ENCODE peak calls at places on chromosomes 5 and 9, in four cellular contexts. F is NCI-H146; D is stimulated activated CD8-positive, alpha-beta memory T cell treated with anti-CD3 and anti-CD28 coated beads, Interleukin-15, amount 100 ng/mL, for 48 hours; Z is GM13976. R is an unnamed sample.

GRCh38 chr5:146533882-146534281 is 17.9 kb upstream of the GPR151 start:
- DNase-seq in Z (no peak), D (no peak), F (no peak), R (no peak)

GRCh38 chr5:140595538-140595937 is 30.9 kb downstream of the SLC35A4 start:
- DNase-seq in D (no peak), F (no peak), Z (no peak), R (no peak)

GRCh38 chr5:106875591-106876297 is 795.0 kb downstream of the EFNA5 start:
- DNase-seq in Z (peak; percentile 26), F (no peak), D (no peak), R (no peak)

GRCh38 chr5:149586708-149587318 is 5.5 kb downstream of the ARHGEF37 start:
- DNase-seq in D (no peak), F (no peak), Z (no peak), R (no peak)

GRCh38 chr9:110996436-110997224 is 41.6 kb downstream of the LPAR1 start:
- DNase-seq in F (no peak), D (no peak), Z (no peak), R (no peak)

GRCh38 chr5:59301727-59302126 is 591.8 kb downstream of the PDE4D start:
- DNase-seq in Z (no peak), D (no peak), F (no peak), R (no peak)

GRCh38 chr9:132008184-132008781 is 71.4 kb downstream of the MED27 start:
- DNase-seq in F (no peak), D (no peak), Z (no peak), R (no peak)

GRCh38 chr9:16611969-16612368 is 258.5 kb downstream of the BNC2 start:
- DNase-seq in D (no peak), Z (no peak), F (no peak), R (no peak)

GRCh38 chr5:172832383-172833315 is 1.4 kb upstream of the ERGIC1 start:
- DNase-seq in D (no peak), F (no peak), Z (no peak), R (no peak)

GRCh38 chr5:82813951-82814350 is 263.2 kb downstream of the TMEM167A start:
- DNase-seq in Z (no peak), F (no peak), D (no peak), R (no peak)

GRCh38 chr5:73172893-73173292 is at the start of gene TMEM174:
- DNase-seq in Z (no peak), D (no peak), F (no peak), R (no peak)

GRCh38 chr5:135364416-135365262 is 34.4 kb downstream of the MACROH2A1 start:
- DNase-seq in Z (no peak), F (peak; percentile 42), D (no peak), R (no peak)

GRCh38 chr5:149935431-149935901 is 9.1 kb downstream of the PDE6A start:
- DNase-seq in F (no peak), D (no peak), Z (no peak), R (no peak)

GRCh38 chr5:124790895-124791732 is 44.7 kb upstream of the ZNF608 start:
- DNase-seq in D (no peak), F (peak; percentile 13), Z (no peak), R (no peak)

GRCh38 chr9:137878146-137878941 is 762 bp downstream of the CACNA1B start:
- DNase-seq in Z (peak; percentile 75), D (peak; percentile 7), F (peak; percentile 48), R (peak; percentile 63)

GRCh38 chr9:33443047-33443446 is 4.3 kb downstream of the AQP3 start:
- DNase-seq in F (no peak), Z (no peak), D (no peak), R (no peak)

GRCh38 chr5:131282235-131282634 is 18.4 kb downstream of the CDC42SE2 start:
- DNase-seq in D (no peak), F (no peak), Z (no peak), R (no peak)

GRCh38 chr9:110016340-110016739 is 191.6 kb downstream of the C9orf152 start:
- DNase-seq in Z (no peak), D (no peak), F (no peak), R (no peak)

GRCh38 chr9:21030389-21031035 is 928 bp downstream of the HACD4 start:
- DNase-seq in F (no peak), D (no peak), Z (peak; percentile 72), R (peak; percentile 35)

GRCh38 chr9:98255064-98255577 is 328 bp downstream of the TBC1D2 start:
- DNase-seq in F (no peak), Z (no peak), D (no peak), R (no peak)

GRCh38 chr9:69785757-69786156 is 25.9 kb upstream of the PTAR1 start:
- DNase-seq in F (no peak), Z (no peak), D (no peak), R (no peak)

GRCh38 chr5:126511961-126512360 is 83.1 kb downstream of the ALDH7A1 start:
- DNase-seq in F (no peak), D (no peak), Z (no peak), R (no peak)

GRCh38 chr5:62132279-62132678 is 173.7 kb upstream of the KIF2A start:
- DNase-seq in D (no peak), F (no peak), Z (no peak), R (no peak)

GRCh38 chr5:173327948-173328895 is at the start of gene STC2:
- DNase-seq in D (peak; percentile 62), Z (peak; percentile 93), F (peak; percentile 89), R (no peak)

GRCh38 chr5:144183254-144183889 is 12.7 kb downstream of the KCTD16 start:
- DNase-seq in D (no peak), Z (peak; percentile 32), F (peak; percentile 20), R (no peak)

R was measured in germinal center.